ENCODE peak calls at places on chromosomes 2 and 18, in four cellular contexts. P, Y, Z and S are unnamed samples.

GRCh38 chr2:213238753-213239591 is 45.3 kb upstream of the SPAG16 start:
- DNase-seq in P (no peak), Z (peak), Y (no peak), S (no peak)

GRCh38 chr2:188456114-188456909 is 164.6 kb downstream of the GULP1 start:
- DNase-seq in P (no peak), Y (no peak), Z (no peak), S (no peak)

GRCh38 chr2:84865181-84865783 is 15.6 kb downstream of the TRABD2A start:
- DNase-seq in Z (peak), P (peak), Y (no peak), S (no peak)

GRCh38 chr2:41872646-41873045 is 175.2 kb upstream of the PKDCC start:
- DNase-seq in Y (no peak), Z (no peak), P (no peak), S (no peak)

GRCh38 chr2:196233033-196233807 is 61.8 kb upstream of the STK17B start:
- DNase-seq in Z (peak), Y (no peak), P (no peak), S (no peak)

GRCh38 chr18:2846638-2847340 is at the start of gene EMILIN2:
- DNase-seq in Z (peak), P (no peak), Y (peak), S (peak)

GRCh38 chr18:24633121-24633520 is 172.7 kb downstream of the HRH4 start:
- DNase-seq in Y (no peak), Z (no peak), P (no peak), S (no peak)

GRCh38 chr2:182506606-182507005 is 79.8 kb upstream of the PDE1A start:
- DNase-seq in Y (no peak), P (no peak), Z (no peak), S (no peak)